ENCODE peak calls at places on chromosomes 6 and 20, in ten cellular contexts. K, F, N, M, G, O, U, H, J and L are unnamed samples.
A peak's percentile ranks its signal among the peaks of the same experiment; 100 is the strongest.

GRCh38 chr20:16615199-16615598 is 42.0 kb upstream of the KIF16B start:
- DNase-seq in N (no peak), M (peak; percentile 78), H (no peak), G (no peak), U (no peak), K (peak; percentile 23), F (no peak), J (peak; percentile 75), O (no peak), L (no peak)

GRCh38 chr6:145587342-145587741 is 148.0 kb downstream of the EPM2A start:
- DNase-seq in F (no peak), J (no peak), N (no peak), U (no peak), M (no peak), O (no peak), G (no peak), H (no peak), K (no peak), L (no peak)

GRCh38 chr6:169487579-169488205 is 214.1 kb downstream of the WDR27 start:
- DNase-seq in N (no peak), H (no peak), K (no peak), M (no peak), J (no peak), G (no peak), O (peak; percentile 1), F (no peak), U (no peak), L (no peak)

GRCh38 chr6:33761922-33762629 is 15.4 kb upstream of the IP6K3 start:
- DNase-seq in O (no peak), G (peak; percentile 33), N (peak; percentile 66), H (peak; percentile 87), J (peak; percentile 28), U (no peak), F (peak; percentile 40), K (no peak), M (peak; percentile 37), L (peak; percentile 64)

GRCh38 chr6:47721189-47721588 is 22.8 kb downstream of the ADGRF4 start:
- DNase-seq in H (no peak), F (no peak), M (no peak), J (no peak), N (no peak), G (no peak), K (no peak), O (no peak), U (no peak), L (no peak)

GRCh38 chr20:45011108-45011526 is 44.8 kb downstream of the STK4 start:
- DNase-seq in U (no peak), O (peak; percentile 78), G (peak; percentile 48), K (peak; percentile 68), F (peak; percentile 46), M (peak; percentile 62), N (peak; percentile 57), J (peak; percentile 72), H (peak; percentile 82), L (peak; percentile 41)

GRCh38 chr6:11714116-11714797 is 64.3 kb downstream of the ADTRP start:
- DNase-seq in G (no peak), K (no peak), J (no peak), M (no peak), F (no peak), N (no peak), O (no peak), H (no peak), U (no peak), L (no peak)

GRCh38 chr6:56193846-56194245 is 53.5 kb downstream of the COL21A1 start:
- DNase-seq in H (no peak), M (no peak), U (no peak), O (no peak), N (no peak), G (no peak), J (peak; percentile 67), F (no peak), K (no peak), L (no peak)

GRCh38 chr6:89302195-89302770 is 12.8 kb downstream of the GABRR2 start:
- DNase-seq in K (no peak), N (no peak), H (no peak), M (no peak), F (no peak), J (no peak), U (no peak), G (no peak), O (no peak), L (no peak)

GRCh38 chr6:34901930-34902329 is 12.9 kb downstream of the ANKS1A start:
- DNase-seq in U (no peak), N (no peak), O (no peak), F (no peak), J (peak; percentile 65), K (no peak), G (no peak), H (no peak), M (no peak), L (no peak)

GRCh38 chr6:151276112-151276745 is 36.5 kb downstream of the AKAP12 start:
- DNase-seq in N (no peak), G (no peak), M (peak; percentile 74), K (peak; percentile 44), O (peak; percentile 69), J (peak; percentile 84), F (no peak), H (no peak), U (no peak), L (no peak)

GRCh38 chr6:63565058-63565726 is 7.1 kb upstream of the LOC128125822 start:
- DNase-seq in K (no peak), U (no peak), G (no peak), F (peak; percentile 25), O (no peak), M (no peak), H (no peak), N (no peak), J (no peak), L (no peak)

GRCh38 chr20:46557231-46557956 is 6.9 kb upstream of the OCSTAMP start:
- DNase-seq in J (peak; percentile 64), O (no peak), H (no peak), G (no peak), N (no peak), M (no peak), F (no peak), U (no peak), K (peak; percentile 53), L (no peak)

GRCh38 chr6:71349395-71349794 is 60.8 kb downstream of the OGFRL1 start:
- DNase-seq in K (peak; percentile 28), O (peak; percentile 65), M (peak; percentile 34), H (no peak), F (no peak), J (peak; percentile 44), G (no peak), N (no peak), U (no peak), L (peak; percentile 11)

GRCh38 chr6:166624275-166624674 is 2.8 kb downstream of the RPS6KA2 start:
- DNase-seq in K (no peak), H (no peak), U (no peak), N (no peak), F (no peak), M (peak; percentile 93), J (peak; percentile 99), O (no peak), G (no peak), L (no peak)

GRCh38 chr6:25052181-25052580 is 116.4 kb upstream of the RIPOR2 start:
- DNase-seq in N (no peak), J (no peak), M (no peak), K (no peak), O (no peak), H (no peak), G (no peak), U (no peak), F (no peak), L (no peak)

GRCh38 chr6:47456536-47456975 is 21.0 kb upstream of the CD2AP start:
- DNase-seq in J (no peak), M (no peak), H (no peak), F (no peak), N (no peak), O (no peak), U (no peak), K (no peak), G (no peak), L (no peak)

GRCh38 chr6:155381856-155382690 is 67.8 kb upstream of the TFB1M start:
- DNase-seq in K (peak; percentile 47), U (no peak), J (peak; percentile 87), M (peak; percentile 16), H (no peak), O (no peak), G (no peak), N (no peak), F (no peak), L (no peak)

GRCh38 chr20:41247523-41248370 is 69.8 kb downstream of the ZHX3 start:
- DNase-seq in U (no peak), N (no peak), G (no peak), H (no peak), F (no peak), K (no peak), M (no peak), J (no peak), O (no peak), L (no peak)

GRCh38 chr6:55802259-55802658 is 73.1 kb downstream of the BMP5 start:
- DNase-seq in J (no peak), N (no peak), M (no peak), U (no peak), O (no peak), H (no peak), G (no peak), K (no peak), F (no peak), L (no peak)

GRCh38 chr6:46059608-46060007 is 43.9 kb upstream of the CLIC5 start:
- DNase-seq in N (no peak), U (no peak), M (no peak), G (no peak), K (no peak), H (no peak), F (no peak), O (no peak), J (no peak), L (no peak)

GRCh38 chr6:149961728-149962425 is 1.9 kb upstream of the ULBP1 start:
- DNase-seq in U (no peak), O (peak; percentile 7), N (peak; percentile 64), M (no peak), H (peak; percentile 80), J (no peak), G (peak; percentile 33), K (no peak), F (peak; percentile 36), L (peak; percentile 40)